ENCODE peak calls at places on chromosomes 5 and 9, in four cellular contexts. M is A549, U is thoracic aorta, B is left ventricle myocardium inferior. I is an unnamed sample. For H3K4me1, the result is how much of the 10 kb centered on the place peaks cover.

GRCh38 chr5:88769165-88769564 is 113.8 kb downstream of the MEF2C start:
- DNase-seq in B (no peak), U (no peak), M (no peak), I (no peak)

GRCh38 chr9:108750656-108751175 is 105.1 kb downstream of the ACTL7B start:
- DNase-seq in M (no peak), U (no peak), B (no peak), I (no peak)

GRCh38 chr9:128001411-128002298 is 20.9 kb upstream of the EEIG1 start:
- DNase-seq in U (no peak), B (no peak), M (peak), I (no peak)

GRCh38 chr5:102778478-102778877 is 23.4 kb downstream of the PAM start:
- DNase-seq in B (no peak), M (no peak), U (no peak), I (no peak)

GRCh38 chr9:8858250-8859161 is 1058.9 kb upstream of the DMAC1 start:
- DNase-seq in M (no peak), U (no peak), B (no peak), I (no peak)

GRCh38 chr9:78236511-78236950 is 656 bp downstream of the CEP78 start:
- DNase-seq in U (no peak), B (no peak), M (peak), I (no peak)

GRCh38 chr9:14350766-14351165 is 36.8 kb upstream of the NFIB start:
- DNase-seq in B (no peak), U (no peak), M (no peak), I (no peak)

GRCh38 chr5:158511454-158511853 is 588.3 kb downstream of the EBF1 start:
- DNase-seq in B (no peak), U (no peak), M (no peak), I (no peak)

GRCh38 chr5:119537704-119538103 is 85.4 kb downstream of the HSD17B4 start:
- DNase-seq in B (no peak), U (no peak), M (no peak), I (no peak)

GRCh38 chr5:141512390-141513020 is 23.6 kb downstream of the PCDHGC5 start:
- DNase-seq in M (peak), B (peak), U (peak), I (peak)

GRCh38 chr5:134937547-134937946 is 30.2 kb upstream of the CATSPER3 start:
- DNase-seq in M (no peak), U (no peak), B (no peak), I (no peak)

GRCh38 chr5:61734001-61734400 is 401.9 kb downstream of the ZSWIM6 start:
- DNase-seq in B (no peak), U (no peak), M (no peak), I (no peak)

GRCh38 chr5:122221857-122222256 is 90.2 kb upstream of the SNCAIP start:
- DNase-seq in B (no peak), U (no peak), M (no peak), I (no peak)

GRCh38 chr5:157944077-157944633 is 85.2 kb upstream of the CLINT1 start:
- DNase-seq in M (no peak), B (no peak), U (no peak), I (no peak)

GRCh38 chr9:86749530-86750275 is 197.6 kb downstream of the GAS1 start:
- DNase-seq in U (no peak), B (no peak), M (no peak), I (no peak)

GRCh38 chr9:133874061-133874638 is 118.0 kb downstream of the VAV2 start:
- DNase-seq in B (no peak), U (no peak), M (peak), I (no peak)

GRCh38 chr9:72524820-72525539 is 3.6 kb downstream of the TMC1 start:
- DNase-seq in M (peak), U (no peak), B (no peak), I (no peak)

GRCh38 chr9:132031869-132032583 is 47.6 kb downstream of the MED27 start:
- DNase-seq in M (no peak), B (no peak), U (no peak), I (no peak)

GRCh38 chr9:117414906-117415583 is at the start of gene ASTN2:
- DNase-seq in M (no peak), B (no peak), U (no peak), I (no peak)

GRCh38 chr5:77329664-77330430 is 119.4 kb downstream of the PDE8B start:
- DNase-seq in B (no peak), M (no peak), U (no peak), I (no peak)

GRCh38 chr5:73747696-73748380 is 121.8 kb downstream of the ARHGEF28 start:
- DNase-seq in U (no peak), B (no peak), M (no peak), I (no peak)

GRCh38 chr9:95373765-95374435 is 56.4 kb upstream of the FANCC start:
- DNase-seq in B (no peak), U (no peak), M (no peak), I (no peak)

GRCh38 chr9:107336718-107337360 is 53.8 kb downstream of the RAD23B start:
- DNase-seq in M (no peak), B (no peak), U (no peak), I (no peak)

GRCh38 chr5:580436-580835 is 31.7 kb upstream of the CEP72 start:
- DNase-seq in U (no peak), B (no peak), M (no peak), I (no peak)

GRCh38 chr9:107308461-107308860 is 25.4 kb downstream of the RAD23B start:
- DNase-seq in U (no peak), M (no peak), B (no peak), I (no peak)

GRCh38 chr9:27142299-27142930 is 33.4 kb downstream of the TEK start:
- DNase-seq in B (no peak), M (no peak), U (no peak), I (no peak)

GRCh38 chr5:439181-439580 is 3.8 kb upstream of the EXOC3 start:
- DNase-seq in B (no peak), M (no peak), U (no peak), I (no peak)

GRCh38 chr5:61228691-61229280 is 66.5 kb upstream of the SMIM15 start:
- DNase-seq in B (no peak), U (no peak), M (no peak), I (no peak)

GRCh38 chr9:122179690-122180074 is 20.0 kb downstream of the MORN5 start:
- DNase-seq in B (no peak), M (no peak), U (no peak), I (no peak)

GRCh38 chr5:117803533-117803932 is 1184.8 kb downstream of the DTWD2 start:
- DNase-seq in U (no peak), M (no peak), B (no peak), I (no peak)

GRCh38 chr5:111454198-111454606 is 58.1 kb downstream of the STARD4 start:
- DNase-seq in M (no peak), B (no peak), U (no peak), I (no peak)

GRCh38 chr5:1744393-1745189 is 55.0 kb downstream of the MRPL36 start:
- DNase-seq in B (no peak), U (no peak), M (no peak), I (no peak)

GRCh38 chr5:80705216-80705769 is 50.5 kb upstream of the DHFR start:
- DNase-seq in B (no peak), U (no peak), M (no peak), I (no peak)

GRCh38 chr9:79700607-79701330 is 129.0 kb downstream of the TLE4 start:
- DNase-seq in M (no peak), U (no peak), B (no peak), I (no peak)

GRCh38 chr5:124040799-124041198 is 528.8 kb downstream of the CSNK1G3 start:
- DNase-seq in U (no peak), M (no peak), B (no peak), I (no peak)

GRCh38 chr5:174799146-174799545 is 74.8 kb downstream of the MSX2 start:
- DNase-seq in B (no peak), U (no peak), M (no peak), I (no peak)

GRCh38 chr5:124528838-124529237 is 217.6 kb downstream of the ZNF608 start:
- DNase-seq in U (no peak), M (no peak), B (no peak), I (no peak)

GRCh38 chr9:120696551-120697230 is 17.6 kb downstream of the MEGF9 start:
- DNase-seq in B (no peak), U (no peak), M (no peak), I (no peak)
- H3K4me1 ChIP-seq in B (under half), U (under half), M (half or more), I (half or more)

GRCh38 chr5:67092447-67093023 is 104.1 kb downstream of the CD180 start:
- DNase-seq in M (no peak), B (no peak), U (no peak), I (no peak)

GRCh38 chr5:67095346-67095871 is 101.2 kb downstream of the CD180 start:
- DNase-seq in B (peak), U (peak), M (no peak), I (peak)

GRCh38 chr5:67094476-67095300 is 101.9 kb downstream of the CD180 start:
- DNase-seq in M (no peak), B (no peak), U (no peak), I (no peak)

GRCh38 chr5:67090593-67090992 is 106.0 kb downstream of the CD180 start:
- DNase-seq in M (no peak), B (no peak), U (no peak), I (no peak)

GRCh38 chr5:67093259-67093658 is 103.3 kb downstream of the CD180 start:
- DNase-seq in B (no peak), M (no peak), U (no peak), I (no peak)
- H3K4me1 ChIP-seq in B (half or more), M (under half), U (under half), I (under half)

DNA sequence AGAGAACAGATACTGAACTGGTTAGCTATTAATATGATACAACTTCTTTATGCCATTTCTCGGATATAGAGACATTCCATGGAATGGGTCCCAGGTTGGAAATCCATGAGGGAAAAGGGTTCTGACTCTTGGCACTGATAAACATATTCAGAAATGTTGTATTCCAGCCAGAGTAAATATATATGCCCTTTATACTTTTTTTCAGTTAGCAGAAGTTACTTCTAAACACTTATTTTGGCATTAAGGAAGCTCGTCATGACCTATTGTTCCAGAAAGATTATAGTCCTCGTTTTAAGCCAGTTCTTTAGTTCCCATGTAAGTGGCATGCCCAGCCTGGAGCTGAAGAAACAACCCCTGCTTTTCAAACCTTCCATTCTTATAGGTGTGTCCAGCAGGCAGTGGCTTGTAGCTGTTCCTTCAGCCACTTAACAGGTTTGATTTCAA is 181.6 kb downstream of the CD180 start:
- DNase-seq in B (no peak), U (no peak), M (no peak), I (no peak)
- H3K4me1 ChIP-seq in B (half or more), U (under half), M (under half), I (under half)

GRCh38 chr5:177299711-177300110 is 3.8 kb downstream of the RAB24 start:
- DNase-seq in U (no peak), M (no peak), B (no peak), I (no peak)

GRCh38 chr5:177301503-177302165 is 1.9 kb downstream of the RAB24 start:
- DNase-seq in U (no peak), M (no peak), B (no peak), I (no peak)

GRCh38 chr5:177302354-177303110 is 987 bp downstream of the RAB24 start:
- DNase-seq in B (no peak), M (no peak), U (no peak), I (no peak)

GRCh38 chr5:177300971-177301370 is 2.5 kb downstream of the RAB24 start:
- DNase-seq in B (no peak), M (no peak), U (no peak), I (no peak)

GRCh38 chr5:177300236-177300880 is 3.2 kb downstream of the RAB24 start:
- DNase-seq in M (no peak), B (peak), U (no peak), I (no peak)
- H3K4me1 ChIP-seq in M (under half), B (half or more), U (under half), I (half or more)

DNA sequence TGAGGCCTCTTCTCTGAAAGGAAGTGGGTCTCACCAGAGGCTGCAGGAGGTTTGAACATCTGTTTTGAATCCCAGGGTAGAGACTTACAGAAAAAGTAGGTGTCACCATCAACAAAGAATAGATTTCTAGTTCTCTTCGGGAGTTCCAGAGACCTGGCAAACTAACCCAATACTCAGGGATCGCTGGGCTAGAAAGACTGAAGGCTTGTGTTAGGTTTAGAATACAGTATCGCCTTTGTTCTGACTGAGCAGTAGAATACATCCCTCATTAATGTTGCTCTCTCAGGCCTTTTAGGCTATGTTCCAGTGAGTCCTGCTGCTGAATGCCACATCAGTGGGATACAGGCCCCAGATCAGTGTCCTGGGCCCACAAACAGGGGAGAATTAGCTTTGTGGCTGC is 27.2 kb downstream of the RUSC2 start:
- DNase-seq in U (no peak), B (no peak), M (no peak), I (no peak)
- H3K4me1 ChIP-seq in U (half or more), B (half or more), M (half or more), I (half or more)

I was measured in tibial nerve.